ENCODE peak calls at places on chromosomes 2 and 18, in six cellular contexts. O is putamen, A is erythroblast, F is kidney glomerular epithelial cell, S is cortex of kidney, V is HS-27A. B is an unnamed sample.

GRCh38 chr2:172082944-172083718 is 2.2 kb upstream of the DLX1 start:
- DNase-seq in V (no peak), S (no peak), A (no peak), F (no peak), O (no peak), B (peak; percentile 39)

GRCh38 chr18:25133879-25134278 is 218.1 kb downstream of the ZNF521 start:
- DNase-seq in A (no peak), S (no peak), V (no peak), F (no peak), O (no peak), B (peak; percentile 19)

GRCh38 chr2:79860233-79861058 is 347.6 kb downstream of the CTNNA2 start:
- DNase-seq in F (peak; percentile 9), V (no peak), S (no peak), O (peak; percentile 72), A (no peak), B (peak; percentile 43)

GRCh38 chr2:98134601-98135000 is 47.6 kb downstream of the VWA3B start:
- DNase-seq in S (no peak), V (no peak), O (no peak), A (no peak), F (no peak), B (no peak)

GRCh38 chr2:142307086-142307485 is 176.3 kb upstream of the LRP1B start:
- DNase-seq in S (no peak), A (no peak), F (no peak), V (no peak), O (no peak), B (no peak)

GRCh38 chr18:42011053-42011452 is 56.0 kb downstream of the PIK3C3 start:
- DNase-seq in O (no peak), F (no peak), S (no peak), A (no peak), V (no peak), B (no peak)

GRCh38 chr2:124320072-124320471 is 295.0 kb downstream of the CNTNAP5 start:
- DNase-seq in O (peak; percentile 12), A (no peak), S (no peak), V (no peak), F (no peak), B (no peak)

GRCh38 chr18:70422061-70422965 is 133.5 kb downstream of the SOCS6 start:
- DNase-seq in A (no peak), F (peak; percentile 93), S (no peak), O (peak; percentile 28), V (peak; percentile 79), B (peak; percentile 61)

GRCh38 chr2:47195149-47195548 is 40.0 kb upstream of the STPG4 start:
- DNase-seq in A (no peak), F (peak; percentile 38), O (no peak), V (no peak), S (no peak), B (no peak)

GRCh38 chr2:8680931-8681760 is 710 bp upstream of the ID2 start:
- DNase-seq in F (peak; percentile 81), V (no peak), S (no peak), O (peak; percentile 49), A (peak; percentile 82), B (peak; percentile 87)

GRCh38 chr2:120760446-120761135 is 24.9 kb downstream of the GLI2 start:
- DNase-seq in F (no peak), A (no peak), S (no peak), O (no peak), V (no peak), B (no peak)

GRCh38 chr2:38601463-38602135 is 1.1 kb downstream of the HNRNPLL start:
- DNase-seq in O (no peak), F (peak; percentile 60), S (no peak), A (peak; percentile 51), V (no peak), B (peak; percentile 66)

GRCh38 chr2:109247812-109248211 is 118.8 kb downstream of the SH3RF3 start:
- DNase-seq in V (no peak), S (no peak), A (no peak), O (no peak), F (no peak), B (no peak)

GRCh38 chr2:216761809-216762208 is 66.5 kb upstream of the IGFBP5 start:
- DNase-seq in A (no peak), F (no peak), O (no peak), V (no peak), S (no peak), B (no peak)

GRCh38 chr2:212677466-212677865 is 138.9 kb upstream of the ERBB4 start:
- DNase-seq in S (no peak), O (no peak), F (no peak), A (no peak), V (no peak), B (no peak)

GRCh38 chr2:150624001-150624401 is 136.5 kb upstream of the RND3 start:
- DNase-seq in O (peak; percentile 63), A (no peak), V (no peak), S (no peak), F (no peak), B (peak; percentile 48)

B was measured in OCI-M1.